ENCODE peak calls at places on chromosomes 6 and 20, in five cellular contexts. D is stomach, S is HTR-8/SVneo, N is right cardiac atrium, K is T47D. F is an unnamed sample.

GRCh38 chr6:16333580-16333979 is 95.2 kb downstream of the GMPR start:
- DNase-seq in D (no peak), S (no peak), N (no peak), K (no peak), F (no peak)

GRCh38 chr6:160883560-160883959 is 108.0 kb upstream of the MAP3K4 start:
- DNase-seq in D (no peak), S (no peak), N (no peak), K (no peak), F (no peak)

GRCh38 chr20:18223399-18223798 is 64.9 kb upstream of the ZNF133 start:
- DNase-seq in D (no peak), S (no peak), N (no peak), K (no peak), F (no peak)

GRCh38 chr6:109690373-109690739 is 646 bp downstream of the AK9 start:
- DNase-seq in D (peak; percentile 76), S (no peak), N (peak; percentile 81), K (peak; percentile 3), F (peak; percentile 31)

GRCh38 chr6:16519265-16520242 is 241.7 kb downstream of the ATXN1 start:
- DNase-seq in D (no peak), S (no peak), N (no peak), K (no peak), F (no peak)

GRCh38 chr20:2899243-2899642 is 26.0 kb downstream of the PTPRA start:
- DNase-seq in D (no peak), S (no peak), N (no peak), K (no peak), F (no peak)

GRCh38 chr6:72084992-72085569 is 198.7 kb downstream of the RIMS1 start:
- DNase-seq in D (no peak), S (no peak), N (no peak), K (no peak), F (no peak)

GRCh38 chr6:14059791-14060436 is 57.7 kb upstream of the CD83 start:
- DNase-seq in D (peak; percentile 29), S (no peak), N (peak; percentile 64), K (no peak), F (no peak)

GRCh38 chr6:44730771-44731391 is 343.4 kb downstream of the CDC5L start:
- DNase-seq in D (no peak), S (peak; percentile 85), N (no peak), K (peak; percentile 55), F (peak; percentile 22)

GRCh38 chr6:138804986-138805385 is 9.1 kb downstream of the ECT2L start:
- DNase-seq in D (no peak), S (no peak), N (no peak), K (no peak), F (no peak)

GRCh38 chr6:89412071-89413005 is at the start of gene RRAGD:
- DNase-seq in D (peak; percentile 66), S (peak; percentile 52), N (peak; percentile 90), K (peak; percentile 61), F (peak; percentile 87)

GRCh38 chr20:2178328-2179232 is 77.0 kb downstream of the STK35 start:
- DNase-seq in D (peak; percentile 35), S (no peak), N (no peak), K (no peak), F (no peak)

GRCh38 chr6:148109732-148110131 is 232.9 kb upstream of the SASH1 start:
- DNase-seq in D (no peak), S (no peak), N (no peak), K (no peak), F (no peak)